ENCODE peak calls at places on chromosomes 4 and X, in eight cellular contexts. One of them, this sample, is unnamed. For H3K4me1, the result is how much of the 10 kb centered on the place peaks cover.

GRCh38 chr4:22607382-22607781 is 85.4 kb upstream of the GBA3 start:
- DNase-seq in aorta: no peak
- DNase-seq in astrocyte: peak
- DNase-seq in heart right ventricle: peak
- DNase-seq in gastrocnemius medialis: peak
- DNase-seq in mucosa of descending colon: peak
- DNase-seq in adipocyte: peak
- DNase-seq in stomach: peak
- DNase-seq in this sample: no peak

GRCh38 chrX:2397648-2398340 is 103.0 kb downstream of the DHRSX start:
- DNase-seq in mucosa of descending colon: no peak
- DNase-seq in adipocyte: peak
- DNase-seq in gastrocnemius medialis: no peak
- DNase-seq in stomach: no peak
- DNase-seq in aorta: no peak
- DNase-seq in heart right ventricle: no peak
- DNase-seq in astrocyte: peak
- DNase-seq in this sample: no peak

GRCh38 chrX:18377802-18378201 is 23.3 kb upstream of the SCML2 start:
- DNase-seq in adipocyte: peak
- DNase-seq in stomach: peak
- DNase-seq in gastrocnemius medialis: no peak
- DNase-seq in mucosa of descending colon: no peak
- DNase-seq in aorta: no peak
- DNase-seq in astrocyte: no peak
- DNase-seq in heart right ventricle: no peak
- DNase-seq in this sample: no peak

GRCh38 chr4:47526281-47526680 is 41.2 kb downstream of the ATP10D start:
- DNase-seq in gastrocnemius medialis: no peak
- DNase-seq in heart right ventricle: no peak
- DNase-seq in stomach: no peak
- DNase-seq in mucosa of descending colon: no peak
- DNase-seq in aorta: no peak
- DNase-seq in astrocyte: peak
- DNase-seq in adipocyte: peak
- DNase-seq in this sample: no peak

GRCh38 chr4:127623755-127624087 is 9.0 kb upstream of the INTU start:
- DNase-seq in aorta: peak
- DNase-seq in mucosa of descending colon: no peak
- DNase-seq in adipocyte: peak
- DNase-seq in astrocyte: no peak
- DNase-seq in gastrocnemius medialis: no peak
- DNase-seq in stomach: no peak
- DNase-seq in heart right ventricle: no peak
- DNase-seq in this sample: peak

GRCh38 chr4:119210760-119211159 is 1.8 kb upstream of the USP53 start:
- DNase-seq in adipocyte: no peak
- DNase-seq in mucosa of descending colon: no peak
- DNase-seq in heart right ventricle: no peak
- DNase-seq in aorta: no peak
- DNase-seq in astrocyte: no peak
- DNase-seq in stomach: no peak
- DNase-seq in gastrocnemius medialis: no peak
- DNase-seq in this sample: no peak

GRCh38 chr4:2045518-2045951 is 13.6 kb upstream of the NAT8L start:
- DNase-seq in adipocyte: no peak
- DNase-seq in gastrocnemius medialis: peak
- DNase-seq in astrocyte: no peak
- DNase-seq in aorta: peak
- DNase-seq in heart right ventricle: no peak
- DNase-seq in stomach: no peak
- DNase-seq in mucosa of descending colon: no peak
- DNase-seq in this sample: no peak

GRCh38 chr4:3406021-3406420 is 35.7 kb upstream of the HGFAC start:
- DNase-seq in stomach: no peak
- DNase-seq in gastrocnemius medialis: no peak
- DNase-seq in aorta: peak
- DNase-seq in astrocyte: no peak
- DNase-seq in heart right ventricle: no peak
- DNase-seq in adipocyte: no peak
- DNase-seq in mucosa of descending colon: no peak
- DNase-seq in this sample: peak

GRCh38 chrX:131388293-131388692 is 99.2 kb upstream of the IGSF1 start:
- DNase-seq in mucosa of descending colon: no peak
- DNase-seq in gastrocnemius medialis: no peak
- DNase-seq in astrocyte: no peak
- DNase-seq in adipocyte: no peak
- DNase-seq in heart right ventricle: no peak
- DNase-seq in aorta: no peak
- DNase-seq in stomach: no peak
- DNase-seq in this sample: no peak

GRCh38 chr4:182885738-182886077 is 31.5 kb downstream of the DCTD start:
- DNase-seq in astrocyte: peak
- DNase-seq in aorta: no peak
- DNase-seq in stomach: no peak
- DNase-seq in mucosa of descending colon: no peak
- DNase-seq in gastrocnemius medialis: no peak
- DNase-seq in adipocyte: peak
- DNase-seq in heart right ventricle: no peak
- DNase-seq in this sample: no peak

GRCh38 chr4:75634951-75635350 is 4.6 kb upstream of the CDKL2 start:
- DNase-seq in stomach: no peak
- DNase-seq in adipocyte: peak
- DNase-seq in mucosa of descending colon: no peak
- DNase-seq in astrocyte: peak
- DNase-seq in aorta: no peak
- DNase-seq in gastrocnemius medialis: no peak
- DNase-seq in heart right ventricle: no peak
- DNase-seq in this sample: no peak

GRCh38 chr4:133147922-133148689 is 988 bp upstream of the PCDH10 start:
- DNase-seq in heart right ventricle: peak
- DNase-seq in stomach: no peak
- DNase-seq in adipocyte: peak
- DNase-seq in mucosa of descending colon: no peak
- DNase-seq in astrocyte: peak
- DNase-seq in gastrocnemius medialis: no peak
- DNase-seq in aorta: peak
- DNase-seq in this sample: peak

GRCh38 chr4:181959121-181959520 is 284.1 kb upstream of the TENM3 start:
- DNase-seq in aorta: no peak
- DNase-seq in gastrocnemius medialis: no peak
- DNase-seq in adipocyte: peak
- DNase-seq in mucosa of descending colon: no peak
- DNase-seq in heart right ventricle: no peak
- DNase-seq in stomach: no peak
- DNase-seq in astrocyte: peak
- DNase-seq in this sample: no peak

GRCh38 chr4:184420402-184420801 is 53.9 kb downstream of the IRF2 start:
- DNase-seq in gastrocnemius medialis: no peak
- DNase-seq in heart right ventricle: no peak
- DNase-seq in stomach: no peak
- DNase-seq in adipocyte: no peak
- DNase-seq in astrocyte: no peak
- DNase-seq in aorta: no peak
- DNase-seq in mucosa of descending colon: no peak
- DNase-seq in this sample: no peak

GRCh38 chr4:179007758-179008157 is 1565.5 kb upstream of the AGA start:
- DNase-seq in stomach: no peak
- DNase-seq in astrocyte: no peak
- DNase-seq in adipocyte: no peak
- DNase-seq in aorta: no peak
- DNase-seq in heart right ventricle: no peak
- DNase-seq in mucosa of descending colon: no peak
- DNase-seq in gastrocnemius medialis: no peak
- DNase-seq in this sample: no peak

GRCh38 chrX:119756926-119757635 is 1.3 kb upstream of the SOWAHD start:
- DNase-seq in aorta: no peak
- DNase-seq in heart right ventricle: no peak
- DNase-seq in stomach: peak
- DNase-seq in gastrocnemius medialis: no peak
- DNase-seq in mucosa of descending colon: no peak
- DNase-seq in astrocyte: no peak
- DNase-seq in adipocyte: no peak
- DNase-seq in this sample: no peak

GRCh38 chrX:132480581-132481203 is 8.1 kb downstream of the MBNL3 start:
- DNase-seq in heart right ventricle: no peak
- DNase-seq in stomach: peak
- DNase-seq in astrocyte: peak
- DNase-seq in gastrocnemius medialis: peak
- DNase-seq in mucosa of descending colon: no peak
- DNase-seq in adipocyte: peak
- DNase-seq in aorta: no peak
- DNase-seq in this sample: peak

GRCh38 chr4:158823461-158823873 is 54.6 kb downstream of the FNIP2 start:
- DNase-seq in astrocyte: peak
- DNase-seq in heart right ventricle: no peak
- DNase-seq in stomach: no peak
- DNase-seq in mucosa of descending colon: no peak
- DNase-seq in aorta: no peak
- DNase-seq in adipocyte: no peak
- DNase-seq in gastrocnemius medialis: peak
- DNase-seq in this sample: no peak

DNA sequence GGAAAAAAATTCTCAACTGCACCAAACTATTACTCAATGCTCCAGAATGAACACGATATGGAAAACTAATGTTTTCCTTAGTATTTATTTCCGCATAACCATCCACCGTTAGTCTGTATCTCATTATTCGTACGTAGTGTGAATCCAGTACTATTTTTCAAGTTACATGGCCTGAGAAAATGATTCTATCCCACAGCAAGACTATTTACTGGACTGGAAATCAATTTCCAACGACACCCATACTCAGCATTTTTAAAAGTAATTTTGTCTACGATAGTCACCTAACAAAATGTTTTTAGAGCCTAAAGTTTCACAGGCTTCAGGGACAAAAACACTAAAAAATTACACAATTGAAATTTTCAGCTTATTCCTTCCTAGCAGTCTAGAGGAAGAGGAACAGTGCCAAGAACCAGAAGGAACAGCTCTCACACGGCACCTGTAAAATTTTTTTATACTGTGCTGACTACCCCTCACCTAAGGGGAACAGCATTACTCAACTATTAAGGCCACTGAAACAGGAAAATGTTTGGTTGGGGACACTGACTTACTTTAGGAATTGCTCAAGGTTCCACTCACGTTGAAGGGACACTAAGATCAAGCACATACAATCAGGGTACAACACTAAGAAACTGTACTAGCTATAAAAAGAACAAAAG is 9.6 kb downstream of the UBE2D3 start:
- DNase-seq in stomach: no peak
- DNase-seq in gastrocnemius medialis: no peak
- DNase-seq in aorta: no peak
- DNase-seq in heart right ventricle: no peak
- DNase-seq in astrocyte: no peak
- DNase-seq in mucosa of descending colon: no peak
- DNase-seq in adipocyte: no peak
- DNase-seq in this sample: no peak
- H3K4me1 ChIP-seq in stomach: half or more
- H3K4me1 ChIP-seq in gastrocnemius medialis: half or more
- H3K4me1 ChIP-seq in aorta: under half
- H3K4me1 ChIP-seq in heart right ventricle: half or more
- H3K4me1 ChIP-seq in astrocyte: under half
- H3K4me1 ChIP-seq in mucosa of descending colon: half or more
- H3K4me1 ChIP-seq in adipocyte: half or more
- H3K4me1 ChIP-seq in this sample: half or more

GRCh38 chr4:186190456-186191265 is 706 bp upstream of the CYP4V2 start:
- DNase-seq in gastrocnemius medialis: no peak
- DNase-seq in heart right ventricle: peak
- DNase-seq in stomach: no peak
- DNase-seq in aorta: peak
- DNase-seq in adipocyte: peak
- DNase-seq in astrocyte: peak
- DNase-seq in mucosa of descending colon: peak
- DNase-seq in this sample: no peak
- H3K4me1 ChIP-seq in gastrocnemius medialis: under half
- H3K4me1 ChIP-seq in heart right ventricle: under half
- H3K4me1 ChIP-seq in stomach: under half
- H3K4me1 ChIP-seq in aorta: under half
- H3K4me1 ChIP-seq in adipocyte: under half
- H3K4me1 ChIP-seq in astrocyte: under half
- H3K4me1 ChIP-seq in mucosa of descending colon: under half
- H3K4me1 ChIP-seq in this sample: under half

DNA sequence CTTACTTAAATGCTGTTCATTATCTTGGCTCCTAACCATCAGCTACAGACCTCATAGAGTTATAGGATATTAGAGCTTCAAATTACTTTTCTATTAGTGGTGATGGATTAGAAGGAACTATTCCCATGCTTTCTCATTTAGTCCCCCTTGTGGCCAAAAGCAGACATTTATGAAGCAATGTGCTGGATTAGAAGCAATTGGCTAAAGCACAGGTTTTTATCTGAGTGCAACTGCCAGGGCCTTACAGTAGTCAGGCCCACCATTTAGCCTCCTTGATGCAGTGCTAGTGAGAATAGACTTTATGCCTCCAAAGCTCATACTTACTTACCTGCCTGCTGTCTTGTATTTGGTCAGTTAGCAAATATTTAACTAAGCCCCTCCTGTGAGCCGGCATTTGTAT is 93.0 kb downstream of the TSPAN7 start:
- DNase-seq in stomach: no peak
- DNase-seq in astrocyte: peak
- DNase-seq in aorta: no peak
- DNase-seq in mucosa of descending colon: no peak
- DNase-seq in gastrocnemius medialis: no peak
- DNase-seq in adipocyte: peak
- DNase-seq in heart right ventricle: no peak
- DNase-seq in this sample: no peak
- H3K4me1 ChIP-seq in stomach: under half
- H3K4me1 ChIP-seq in astrocyte: under half
- H3K4me1 ChIP-seq in aorta: under half
- H3K4me1 ChIP-seq in mucosa of descending colon: under half
- H3K4me1 ChIP-seq in gastrocnemius medialis: under half
- H3K4me1 ChIP-seq in adipocyte: under half
- H3K4me1 ChIP-seq in heart right ventricle: under half
- H3K4me1 ChIP-seq in this sample: under half

GRCh38 chr4:86560447-86560846 is 33.7 kb upstream of the PTPN13 start:
- DNase-seq in stomach: no peak
- DNase-seq in mucosa of descending colon: no peak
- DNase-seq in adipocyte: no peak
- DNase-seq in aorta: no peak
- DNase-seq in astrocyte: no peak
- DNase-seq in gastrocnemius medialis: no peak
- DNase-seq in heart right ventricle: no peak
- DNase-seq in this sample: peak
- H3K4me1 ChIP-seq in stomach: under half
- H3K4me1 ChIP-seq in mucosa of descending colon: under half
- H3K4me1 ChIP-seq in adipocyte: under half
- H3K4me1 ChIP-seq in aorta: under half
- H3K4me1 ChIP-seq in astrocyte: under half
- H3K4me1 ChIP-seq in gastrocnemius medialis: under half
- H3K4me1 ChIP-seq in heart right ventricle: under half
- H3K4me1 ChIP-seq in this sample: under half

GRCh38 chr4:27316176-27316575 is 455.5 kb downstream of the STIM2 start:
- DNase-seq in gastrocnemius medialis: no peak
- DNase-seq in aorta: no peak
- DNase-seq in heart right ventricle: no peak
- DNase-seq in mucosa of descending colon: peak
- DNase-seq in adipocyte: no peak
- DNase-seq in astrocyte: no peak
- DNase-seq in stomach: no peak
- DNase-seq in this sample: no peak
- H3K4me1 ChIP-seq in gastrocnemius medialis: under half
- H3K4me1 ChIP-seq in aorta: under half
- H3K4me1 ChIP-seq in heart right ventricle: under half
- H3K4me1 ChIP-seq in mucosa of descending colon: under half
- H3K4me1 ChIP-seq in adipocyte: under half
- H3K4me1 ChIP-seq in astrocyte: under half
- H3K4me1 ChIP-seq in stomach: under half
- H3K4me1 ChIP-seq in this sample: under half